ENCODE peak calls at places on chromosomes 5 and 9, in four cellular contexts. One of them, this sample, is unnamed.

GRCh38 chr5:158676642-158677489 is 422.9 kb downstream of the EBF1 start:
- DNase-seq in GM20000: peak
- DNase-seq in nephron progenitor cell: peak
- DNase-seq in body of pancreas: no peak
- DNase-seq in this sample: no peak

GRCh38 chr5:9455826-9456434 is 89.9 kb downstream of the SEMA5A start:
- DNase-seq in body of pancreas: no peak
- DNase-seq in GM20000: no peak
- DNase-seq in nephron progenitor cell: no peak
- DNase-seq in this sample: no peak

GRCh38 chr9:75156838-75157237 is 68.5 kb downstream of the OSTF1 start:
- DNase-seq in body of pancreas: no peak
- DNase-seq in nephron progenitor cell: no peak
- DNase-seq in GM20000: no peak
- DNase-seq in this sample: no peak

GRCh38 chr5:155772009-155772662 is 554.8 kb upstream of the SGCD start:
- DNase-seq in GM20000: no peak
- DNase-seq in body of pancreas: no peak
- DNase-seq in nephron progenitor cell: no peak
- DNase-seq in this sample: no peak

GRCh38 chr5:23419115-23419514 is 88.3 kb upstream of the PRDM9 start:
- DNase-seq in GM20000: no peak
- DNase-seq in nephron progenitor cell: peak
- DNase-seq in body of pancreas: no peak
- DNase-seq in this sample: no peak

GRCh38 chr5:151448038-151448985 is 909 bp downstream of the SLC36A1 start:
- DNase-seq in body of pancreas: peak
- DNase-seq in nephron progenitor cell: peak
- DNase-seq in GM20000: no peak
- DNase-seq in this sample: no peak

GRCh38 chr9:110351009-110351467 is 13.4 kb upstream of the TXNDC8 start:
- DNase-seq in body of pancreas: no peak
- DNase-seq in GM20000: no peak
- DNase-seq in nephron progenitor cell: no peak
- DNase-seq in this sample: no peak

GRCh38 chr9:115494393-115494792 is 376.4 kb upstream of the TNC start:
- DNase-seq in nephron progenitor cell: no peak
- DNase-seq in GM20000: no peak
- DNase-seq in body of pancreas: no peak
- DNase-seq in this sample: no peak

GRCh38 chr5:157232706-157233105 is 33.2 kb upstream of the CYFIP2 start:
- DNase-seq in body of pancreas: no peak
- DNase-seq in nephron progenitor cell: no peak
- DNase-seq in GM20000: no peak
- DNase-seq in this sample: no peak

GRCh38 chr9:81183763-81184162 is 505.6 kb downstream of the TLE1 start:
- DNase-seq in GM20000: no peak
- DNase-seq in body of pancreas: no peak
- DNase-seq in nephron progenitor cell: no peak
- DNase-seq in this sample: no peak

GRCh38 chr9:101467690-101468089 is 32.1 kb upstream of the ALDOB start:
- DNase-seq in nephron progenitor cell: no peak
- DNase-seq in GM20000: no peak
- DNase-seq in body of pancreas: no peak
- DNase-seq in this sample: no peak

GRCh38 chr5:537621-538071 is 13.4 kb upstream of the SLC9A3 start:
- DNase-seq in nephron progenitor cell: no peak
- DNase-seq in GM20000: no peak
- DNase-seq in body of pancreas: no peak
- DNase-seq in this sample: no peak

GRCh38 chr9:9791621-9792020 is 821.2 kb downstream of the PTPRD start:
- DNase-seq in body of pancreas: no peak
- DNase-seq in nephron progenitor cell: no peak
- DNase-seq in GM20000: no peak
- DNase-seq in this sample: no peak

GRCh38 chr9:121725008-121725795 is 73.8 kb downstream of the DAB2IP start:
- DNase-seq in GM20000: no peak
- DNase-seq in nephron progenitor cell: no peak
- DNase-seq in body of pancreas: peak
- DNase-seq in this sample: no peak

GRCh38 chr5:161847447-161847846 is 473 bp upstream of the GABRA1 start:
- DNase-seq in nephron progenitor cell: no peak
- DNase-seq in body of pancreas: no peak
- DNase-seq in GM20000: no peak
- DNase-seq in this sample: no peak

GRCh38 chr5:134003064-134003956 is 1.5 kb downstream of the VDAC1 start:
- DNase-seq in body of pancreas: no peak
- DNase-seq in GM20000: no peak
- DNase-seq in nephron progenitor cell: no peak
- DNase-seq in this sample: no peak

GRCh38 chr9:121310571-121310970 is 42.6 kb downstream of the GSN start:
- DNase-seq in nephron progenitor cell: no peak
- DNase-seq in body of pancreas: no peak
- DNase-seq in GM20000: no peak
- DNase-seq in this sample: no peak

GRCh38 chr5:71767661-71768060 is 48.6 kb downstream of the CARTPT start:
- DNase-seq in nephron progenitor cell: no peak
- DNase-seq in GM20000: no peak
- DNase-seq in body of pancreas: no peak
- DNase-seq in this sample: no peak

GRCh38 chr9:79465171-79465570 is 106.6 kb upstream of the TLE4 start:
- DNase-seq in GM20000: no peak
- DNase-seq in body of pancreas: no peak
- DNase-seq in nephron progenitor cell: no peak
- DNase-seq in this sample: no peak

GRCh38 chr5:172085738-172086137 is 79.3 kb upstream of the FBXW11 start:
- DNase-seq in GM20000: no peak
- DNase-seq in body of pancreas: no peak
- DNase-seq in nephron progenitor cell: no peak
- DNase-seq in this sample: no peak

GRCh38 chr9:37456808-37457207 is 8.4 kb downstream of the ZBTB5 start:
- DNase-seq in GM20000: no peak
- DNase-seq in nephron progenitor cell: no peak
- DNase-seq in body of pancreas: no peak
- DNase-seq in this sample: no peak

DNA sequence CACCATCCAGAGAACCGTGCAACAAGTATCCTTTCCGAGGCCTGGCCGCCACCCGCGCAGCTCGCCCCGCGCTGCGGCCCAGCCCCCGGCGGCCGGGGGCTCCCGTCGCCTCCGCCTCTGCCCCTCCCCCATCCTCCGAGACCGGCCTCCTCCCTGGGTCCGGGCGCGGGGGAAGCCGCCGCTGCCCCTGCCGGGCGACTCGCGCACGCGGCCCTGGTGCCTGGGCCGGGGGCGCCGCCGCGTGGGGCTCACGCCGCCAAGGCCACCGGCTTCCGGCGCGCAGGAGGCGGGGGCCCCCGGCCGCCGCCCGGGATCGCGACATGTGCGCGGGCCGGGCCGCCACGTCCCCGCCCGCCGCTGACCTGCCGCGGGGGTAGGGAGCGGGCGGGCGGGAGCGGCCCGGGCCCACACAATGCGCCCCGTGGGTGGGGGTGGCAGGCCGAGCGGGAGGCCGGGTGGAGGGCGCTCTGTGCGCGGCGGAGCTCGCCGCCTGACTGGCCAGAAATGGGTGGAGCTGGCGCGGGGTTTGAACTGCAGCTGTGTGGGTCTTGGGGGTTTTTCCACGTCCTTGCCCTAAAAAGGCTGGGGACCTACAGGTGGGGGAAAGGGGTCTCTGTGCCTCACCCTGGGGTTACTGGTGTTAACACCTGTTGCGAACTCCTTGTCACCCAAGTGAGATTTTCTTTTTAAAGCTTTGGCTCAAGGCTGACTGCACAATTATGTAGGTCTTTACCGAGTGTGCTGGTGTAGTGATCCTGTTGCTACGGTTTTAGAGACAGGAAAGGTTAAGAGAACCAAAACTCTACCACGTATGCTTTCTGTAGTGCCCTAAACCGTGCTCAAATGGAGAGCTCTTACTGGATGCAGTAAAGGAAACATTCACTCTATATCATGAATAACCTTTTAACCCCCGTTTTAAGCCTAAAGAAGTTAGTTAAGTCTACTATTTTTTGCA is 32.3 kb downstream of the TNPO1 start:
- DNase-seq in nephron progenitor cell: peak
- DNase-seq in body of pancreas: peak
- DNase-seq in GM20000: peak
- DNase-seq in this sample: peak
- TF ChIP-seq CTCF in nephron progenitor cell: no peak
- TF ChIP-seq CTCF in body of pancreas: no peak
- TF ChIP-seq CTCF in GM20000: no peak
- TF ChIP-seq CTCF in this sample: peak

GRCh38 chr5:180595381-180596114 is 4.2 kb upstream of the SCGB3A1 start:
- DNase-seq in GM20000: no peak
- DNase-seq in nephron progenitor cell: no peak
- DNase-seq in body of pancreas: peak
- DNase-seq in this sample: peak
- TF ChIP-seq CTCF in GM20000: no peak
- TF ChIP-seq CTCF in nephron progenitor cell: no peak
- TF ChIP-seq CTCF in body of pancreas: no peak
- TF ChIP-seq CTCF in this sample: no peak

DNA sequence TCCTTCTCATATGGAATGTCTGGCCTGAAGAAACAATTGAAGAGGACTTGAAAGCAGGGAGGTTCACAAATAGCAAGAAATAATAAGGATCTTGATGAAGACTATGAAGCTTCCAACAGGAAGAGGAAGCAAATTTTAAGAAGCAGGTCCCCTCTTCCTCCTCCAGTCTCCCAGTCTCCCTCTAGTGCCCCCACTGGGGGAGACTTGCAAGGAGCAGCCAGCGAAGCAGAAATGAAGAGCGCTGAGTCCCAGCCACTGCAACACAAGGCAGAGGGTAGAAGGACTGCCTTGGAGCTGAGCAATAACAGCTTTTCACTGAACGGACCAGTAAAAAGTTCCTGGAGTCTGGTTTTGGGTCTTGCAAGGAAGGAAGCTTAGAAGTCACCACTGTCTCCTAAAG is 32.6 kb upstream of the ACO1 start:
- DNase-seq in GM20000: no peak
- DNase-seq in nephron progenitor cell: peak
- DNase-seq in body of pancreas: no peak
- DNase-seq in this sample: no peak
- TF ChIP-seq CTCF in GM20000: no peak
- TF ChIP-seq CTCF in nephron progenitor cell: peak
- TF ChIP-seq CTCF in body of pancreas: no peak
- TF ChIP-seq CTCF in this sample: peak

DNA sequence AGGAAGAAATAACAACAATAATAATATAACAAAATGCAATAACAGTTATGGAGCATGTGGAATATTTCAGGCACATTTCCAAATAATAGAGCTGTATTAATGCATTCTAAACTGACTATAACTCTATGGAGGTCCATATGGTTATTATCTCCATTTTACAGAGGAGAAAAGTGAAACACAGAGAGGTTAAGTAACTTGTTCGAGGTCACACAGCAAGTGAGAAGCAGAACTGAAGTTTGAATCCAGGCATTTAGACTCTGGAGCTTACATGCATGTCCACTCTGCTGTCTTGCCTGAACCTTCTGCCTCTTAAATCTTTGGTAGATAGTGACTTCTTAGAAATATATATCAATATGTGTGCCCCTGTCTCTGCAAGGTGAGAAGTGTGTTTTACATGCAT is 350.8 kb downstream of the GADD45G start:
- DNase-seq in body of pancreas: no peak
- DNase-seq in nephron progenitor cell: no peak
- DNase-seq in GM20000: no peak
- DNase-seq in this sample: no peak
- TF ChIP-seq CTCF in body of pancreas: no peak
- TF ChIP-seq CTCF in nephron progenitor cell: no peak
- TF ChIP-seq CTCF in GM20000: no peak
- TF ChIP-seq CTCF in this sample: no peak

DNA sequence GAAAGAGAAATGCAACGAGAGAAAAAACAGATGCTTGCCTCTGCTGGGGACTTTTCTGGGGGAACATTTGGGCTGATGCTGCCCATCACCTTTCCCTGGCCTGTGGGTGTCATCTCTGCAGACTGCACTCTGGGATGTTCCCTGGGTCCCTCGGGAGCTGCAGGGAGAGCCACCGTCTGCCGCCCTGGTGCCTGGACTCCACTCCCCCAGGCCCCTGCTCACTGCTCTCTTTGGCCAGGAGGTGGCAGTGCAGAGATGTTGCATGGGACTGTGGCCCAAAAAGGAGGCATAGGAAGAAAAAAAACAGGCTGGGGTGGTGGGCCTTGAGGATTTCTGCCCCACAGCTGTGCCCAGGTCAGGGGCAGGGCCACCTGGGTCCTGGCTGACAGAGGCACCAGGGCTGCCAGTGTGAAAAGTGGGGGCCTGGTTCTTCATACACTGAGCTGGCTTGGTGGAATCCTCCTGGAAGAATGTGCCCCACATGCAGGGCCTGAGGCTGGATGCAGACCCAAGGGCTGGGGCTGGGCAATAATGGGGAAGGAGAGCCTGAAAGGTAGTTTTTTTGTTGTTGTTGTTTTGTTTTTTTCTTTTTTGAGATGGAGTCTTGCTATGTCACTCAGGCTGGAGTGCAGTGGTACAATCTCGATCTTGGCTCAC is 353.6 kb downstream of the SLIT3 start:
- DNase-seq in GM20000: peak
- DNase-seq in nephron progenitor cell: peak
- DNase-seq in body of pancreas: peak
- DNase-seq in this sample: peak
- TF ChIP-seq CTCF in GM20000: peak
- TF ChIP-seq CTCF in nephron progenitor cell: peak
- TF ChIP-seq CTCF in body of pancreas: peak
- TF ChIP-seq CTCF in this sample: peak

GRCh38 chr5:143800715-143801114 is 11.2 kb upstream of the HMHB1 start:
- DNase-seq in nephron progenitor cell: no peak
- DNase-seq in GM20000: no peak
- DNase-seq in body of pancreas: no peak
- DNase-seq in this sample: no peak

GRCh38 chr5:143791848-143792701 is 19.9 kb upstream of the HMHB1 start:
- DNase-seq in GM20000: peak
- DNase-seq in nephron progenitor cell: no peak
- DNase-seq in body of pancreas: no peak
- DNase-seq in this sample: no peak

GRCh38 chr5:143796110-143796509 is 15.9 kb upstream of the HMHB1 start:
- DNase-seq in body of pancreas: no peak
- DNase-seq in nephron progenitor cell: no peak
- DNase-seq in GM20000: no peak
- DNase-seq in this sample: no peak

GRCh38 chr5:143801251-143801650 is 10.7 kb upstream of the HMHB1 start:
- DNase-seq in body of pancreas: no peak
- DNase-seq in nephron progenitor cell: no peak
- DNase-seq in GM20000: no peak
- DNase-seq in this sample: no peak

DNA sequence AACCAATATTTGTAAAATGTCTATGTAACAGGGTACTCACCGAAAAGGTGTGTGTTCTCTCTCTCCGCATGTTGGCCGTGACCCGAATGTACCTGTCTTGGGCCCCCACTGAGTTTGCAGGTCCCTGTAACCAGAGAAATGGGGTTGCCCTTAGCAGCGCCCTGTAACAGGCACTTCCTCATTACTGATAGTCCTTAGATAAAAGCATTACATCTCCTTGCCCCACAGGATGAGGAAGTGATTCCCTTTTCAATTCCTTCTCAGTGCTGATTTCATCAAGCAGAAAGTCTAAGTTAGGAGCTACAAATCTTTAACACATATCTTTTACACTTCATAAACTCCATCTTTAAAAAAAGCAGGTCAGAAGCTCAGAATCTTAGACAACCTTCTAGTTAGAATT is 15.2 kb upstream of the HMHB1 start:
- DNase-seq in GM20000: no peak
- DNase-seq in nephron progenitor cell: no peak
- DNase-seq in body of pancreas: no peak
- DNase-seq in this sample: no peak
- TF ChIP-seq CTCF in GM20000: no peak
- TF ChIP-seq CTCF in nephron progenitor cell: no peak
- TF ChIP-seq CTCF in body of pancreas: no peak
- TF ChIP-seq CTCF in this sample: no peak